ENCODE peak calls at places on chromosomes 5 and 9, in five cellular contexts. U is HepG2, L is A549, I is GM12878, A is endothelial cell of umbilical vein. N is an unnamed sample. For H3K4me1, the result is how much of the 10 kb centered on the place peaks cover.

GRCh38 chr5:140632366-140633080 is 452 bp downstream of the CD14 start:
- DNase-seq in U (no peak), L (no peak), I (no peak), A (peak), N (no peak)

GRCh38 chr9:131180454-131180853 is 55.1 kb downstream of the NUP214 start:
- DNase-seq in U (no peak), L (no peak), I (no peak), A (no peak), N (peak)

GRCh38 chr5:79703381-79703645 is 13.7 kb downstream of the CMYA5 start:
- DNase-seq in U (no peak), L (no peak), I (no peak), A (no peak), N (no peak)

GRCh38 chr5:126594077-126594476 is 942 bp downstream of the ALDH7A1 start:
- DNase-seq in U (no peak), L (no peak), I (no peak), A (peak), N (no peak)

GRCh38 chr9:5416962-5417361 is 20.8 kb downstream of the PLGRKT start:
- DNase-seq in U (no peak), L (no peak), I (no peak), A (no peak), N (no peak)

GRCh38 chr5:176825957-176826356 is 15.6 kb downstream of the UNC5A start:
- DNase-seq in U (no peak), L (no peak), I (no peak), A (no peak), N (no peak)

GRCh38 chr5:116815081-116815480 is 240.5 kb upstream of the SEMA6A start:
- DNase-seq in U (no peak), L (no peak), I (no peak), A (no peak), N (no peak)

GRCh38 chr9:32551491-32552049 is 557 bp upstream of the SMIM27 start:
- DNase-seq in U (peak), L (peak), I (peak), A (peak), N (peak)

GRCh38 chr5:6550628-6551027 is 82.2 kb downstream of the NSUN2 start:
- DNase-seq in U (no peak), L (no peak), I (no peak), A (no peak), N (no peak)

GRCh38 chr9:70477146-70477745 is 62.8 kb upstream of the KLF9 start:
- DNase-seq in U (no peak), L (no peak), I (no peak), A (peak), N (no peak)

GRCh38 chr9:17519761-17520160 is 59.1 kb upstream of the SH3GL2 start:
- DNase-seq in U (no peak), L (no peak), I (no peak), A (peak), N (no peak)

GRCh38 chr5:10250804-10251276 is 760 bp downstream of the CCT5 start:
- DNase-seq in U (no peak), L (no peak), I (no peak), A (peak), N (no peak)

GRCh38 chr5:9316733-9317132 is 229.1 kb downstream of the SEMA5A start:
- DNase-seq in U (no peak), L (no peak), I (no peak), A (no peak), N (no peak)

GRCh38 chr5:2538169-2538568 is 213.3 kb downstream of the IRX2 start:
- DNase-seq in U (no peak), L (no peak), I (no peak), A (no peak), N (no peak)

GRCh38 chr9:134661791-134662142 is 20.2 kb downstream of the COL5A1 start:
- DNase-seq in U (no peak), L (no peak), I (no peak), A (no peak), N (no peak)

GRCh38 chr5:159051431-159052281 is 48.1 kb downstream of the EBF1 start:
- DNase-seq in U (no peak), L (no peak), I (no peak), A (peak), N (no peak)

GRCh38 chr5:119629339-119629738 is at the start of gene FAM170A:
- DNase-seq in U (no peak), L (no peak), I (no peak), A (no peak), N (no peak)

GRCh38 chr5:174188300-174188699 is 142.8 kb downstream of the NSG2 start:
- DNase-seq in U (no peak), L (no peak), I (no peak), A (no peak), N (no peak)

GRCh38 chr9:121998513-121999049 is 94.5 kb downstream of the TTLL11 start:
- DNase-seq in U (no peak), L (no peak), I (no peak), A (no peak), N (no peak)

GRCh38 chr5:168300377-168301182 is 9.1 kb downstream of the WWC1 start:
- DNase-seq in U (no peak), L (no peak), I (no peak), A (no peak), N (no peak)

GRCh38 chr9:89662718-89663246 is 58.0 kb downstream of the GADD45G start:
- DNase-seq in U (no peak), L (no peak), I (no peak), A (no peak), N (no peak)

DNA sequence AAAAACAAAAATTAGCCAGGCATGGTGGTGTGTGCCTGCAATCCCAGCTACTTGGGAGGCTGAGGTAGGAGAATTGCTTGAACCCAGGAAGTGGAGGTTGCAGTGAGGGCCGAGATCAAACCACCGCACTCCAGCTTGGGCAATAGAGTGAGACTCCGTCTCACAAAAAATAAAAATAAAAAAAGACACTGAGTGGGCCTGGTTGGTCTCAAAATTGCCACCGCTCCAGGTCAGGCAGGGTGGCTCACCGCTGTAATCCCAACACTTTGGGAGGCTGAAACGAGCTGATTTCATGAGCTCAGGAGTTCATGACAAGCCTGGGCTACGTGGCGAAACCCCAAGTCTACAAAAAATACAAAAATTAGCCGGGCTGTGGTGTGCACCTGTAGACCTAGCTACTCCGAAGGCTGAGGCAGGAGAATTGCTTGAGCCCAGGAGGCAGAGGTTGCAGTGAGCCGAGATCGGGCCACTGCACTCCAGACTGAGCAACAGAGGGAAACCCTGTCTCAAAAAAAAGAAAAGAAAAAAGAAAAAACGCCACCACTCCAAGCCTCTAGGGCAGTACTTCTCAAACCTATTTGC is 1.8 kb downstream of the STK10 start:
- DNase-seq in U (no peak), L (no peak), I (no peak), A (no peak), N (no peak)
- TF ChIP-seq MYC in U (no peak), L (no peak), I (no peak), A (no peak), N (no peak)

DNA sequence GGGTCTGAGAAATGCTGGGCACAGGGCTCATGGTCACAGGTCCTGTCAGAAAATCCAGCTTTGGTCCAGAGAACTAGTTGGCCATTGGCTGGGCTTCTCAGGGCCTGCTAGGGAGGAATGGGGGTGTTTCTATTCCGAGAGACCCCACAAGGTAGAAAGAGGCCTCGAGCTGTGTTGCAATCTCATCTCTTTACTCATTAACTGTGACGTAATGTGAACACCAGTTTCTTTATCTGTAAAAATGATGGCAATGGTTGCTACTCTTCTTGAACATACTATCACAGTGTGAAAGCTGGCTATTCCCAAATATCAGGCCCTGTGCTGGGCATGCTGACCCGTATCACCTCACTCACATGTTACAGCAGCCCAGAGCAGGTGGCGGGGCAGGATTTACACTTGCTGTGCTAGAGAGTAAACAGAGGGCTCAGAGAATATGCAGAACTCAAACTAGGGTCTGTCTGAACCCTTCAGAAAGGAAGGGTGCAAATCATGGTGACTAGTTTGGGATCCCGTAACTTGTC is 35.7 kb upstream of the SLC25A51 start:
- DNase-seq in U (peak), L (no peak), I (no peak), A (no peak), N (no peak)
- H3K4me1 ChIP-seq in U (under half), L (half or more), I (under half), A (half or more), N (under half)

GRCh38 chr9:13718086-13718485 is 438.6 kb upstream of the MPDZ start:
- DNase-seq in U (no peak), L (no peak), I (no peak), A (no peak), N (no peak)

GRCh38 chr9:13717356-13718057 is 438.0 kb upstream of the MPDZ start:
- DNase-seq in U (no peak), L (no peak), I (no peak), A (peak), N (no peak)

GRCh38 chr9:13719410-13719809 is 439.9 kb upstream of the MPDZ start:
- DNase-seq in U (no peak), L (no peak), I (no peak), A (peak), N (no peak)

GRCh38 chr9:13719981-13720380 is 440.5 kb upstream of the MPDZ start:
- DNase-seq in U (no peak), L (no peak), I (no peak), A (peak), N (no peak)

DNA sequence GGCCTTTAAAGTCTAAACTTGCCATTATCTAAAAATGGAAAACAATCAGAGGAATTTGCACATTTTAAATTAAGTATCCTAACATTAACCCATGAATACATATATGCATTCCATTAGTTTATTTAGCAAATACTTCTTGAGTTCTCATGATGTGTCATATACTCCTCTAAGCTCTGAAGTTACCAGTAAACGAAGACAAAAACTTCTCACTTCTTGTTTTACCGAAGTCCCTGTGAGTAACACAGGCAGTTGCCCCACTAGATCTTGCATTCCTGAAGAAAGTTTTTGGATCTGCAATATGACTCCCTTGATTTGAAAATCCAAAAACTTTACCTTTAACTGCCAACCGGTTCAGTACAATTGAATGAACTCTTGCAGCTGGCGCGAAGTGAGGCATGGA is 439.0 kb upstream of the MPDZ start:
- DNase-seq in U (no peak), L (no peak), I (no peak), A (no peak), N (no peak)
- TF ChIP-seq MYC in U (no peak), L (no peak), I (no peak), A (no peak), N (no peak)

DNA sequence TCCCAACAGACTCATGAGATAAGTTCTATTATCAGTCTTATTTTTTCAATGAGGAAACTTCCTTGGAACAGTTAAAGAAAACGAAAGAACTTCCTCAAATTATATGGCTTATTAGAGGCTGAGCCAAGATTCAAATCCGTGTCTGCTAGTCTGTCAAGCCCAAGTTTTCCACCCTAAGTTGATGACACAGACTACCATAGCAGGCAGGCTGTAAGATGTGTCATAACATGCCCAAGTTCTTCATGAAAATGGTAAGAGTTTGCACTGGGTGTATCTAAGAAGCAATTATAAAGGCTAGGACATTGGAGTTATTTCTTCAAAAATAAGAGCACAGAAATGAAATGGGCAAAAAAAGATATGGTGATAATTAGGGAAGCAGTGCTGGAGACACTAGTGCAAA is 634.5 kb downstream of the BRINP1 start:
- DNase-seq in U (no peak), L (no peak), I (no peak), A (no peak), N (no peak)
- H3K4me1 ChIP-seq in U (under half), L (under half), I (under half), A (under half), N (under half)

GRCh38 chr9:14296462-14296861 is 17.5 kb downstream of the NFIB start:
- DNase-seq in U (no peak), L (no peak), I (no peak), A (no peak), N (no peak)
- TF ChIP-seq MYC in U (no peak), L (no peak), I (no peak), A (no peak), N (no peak)

GRCh38 chr9:129506041-129506440 is 114.9 kb downstream of the C9orf50 start:
- DNase-seq in U (no peak), L (no peak), I (no peak), A (no peak), N (no peak)

GRCh38 chr9:129506892-129507291 is 114.0 kb downstream of the C9orf50 start:
- DNase-seq in U (no peak), L (no peak), I (no peak), A (peak), N (no peak)

GRCh38 chr9:129505270-129505881 is 115.5 kb downstream of the C9orf50 start:
- DNase-seq in U (no peak), L (no peak), I (no peak), A (no peak), N (no peak)

GRCh38 chr9:129501771-129502324 is 119.1 kb downstream of the C9orf50 start:
- DNase-seq in U (no peak), L (no peak), I (no peak), A (no peak), N (no peak)

GRCh38 chr9:129504404-129504803 is 116.5 kb downstream of the C9orf50 start:
- DNase-seq in U (no peak), L (no peak), I (no peak), A (no peak), N (no peak)
- H3K4me1 ChIP-seq in U (under half), L (half or more), I (under half), A (under half), N (under half)

GRCh38 chr5:160262665-160263064 is 33.4 kb downstream of the FABP6 start:
- DNase-seq in U (no peak), L (no peak), I (no peak), A (peak), N (peak)

GRCh38 chr5:160260006-160260775 is 30.9 kb downstream of the FABP6 start:
- DNase-seq in U (no peak), L (no peak), I (no peak), A (no peak), N (peak)

GRCh38 chr5:160259341-160259740 is 30.0 kb downstream of the FABP6 start:
- DNase-seq in U (no peak), L (no peak), I (no peak), A (no peak), N (no peak)

GRCh38 chr5:160262151-160262550 is 32.8 kb downstream of the FABP6 start:
- DNase-seq in U (peak), L (no peak), I (no peak), A (no peak), N (no peak)

GRCh38 chr5:160260881-160261815 is 31.8 kb downstream of the FABP6 start:
- DNase-seq in U (peak), L (no peak), I (no peak), A (peak), N (peak)
- TF ChIP-seq MYC in U (no peak), L (no peak), I (no peak), A (no peak), N (peak)

DNA sequence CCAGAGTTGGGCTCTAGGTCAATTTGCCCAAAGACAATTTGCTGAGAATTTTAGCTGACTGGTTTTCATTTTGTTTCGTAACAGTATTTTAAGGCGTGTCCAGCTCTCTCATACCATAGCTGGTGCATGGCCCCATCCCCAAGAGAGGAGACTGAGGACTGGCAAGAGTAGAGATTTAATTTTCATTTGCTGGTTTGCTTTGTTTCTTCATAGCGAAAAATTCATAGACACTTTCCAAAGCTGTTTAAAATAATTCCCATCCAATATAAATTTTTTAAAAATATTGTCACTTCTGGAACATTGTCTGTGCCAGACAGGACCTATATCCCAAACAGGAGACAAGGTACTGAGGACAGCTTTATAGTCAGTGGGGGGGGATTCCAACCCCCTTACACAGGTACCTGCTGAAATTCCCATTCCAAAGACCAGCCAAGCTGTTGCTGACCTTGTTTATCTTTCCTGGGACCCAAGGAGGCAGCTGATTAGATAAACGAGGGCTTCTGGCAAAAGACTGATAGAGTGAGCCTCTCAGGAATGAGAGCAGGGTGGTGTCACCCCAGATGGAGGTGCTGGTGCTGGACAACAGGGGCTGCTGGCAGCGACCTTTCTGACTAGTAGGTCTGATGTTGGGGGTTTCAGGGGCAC is 6.8 kb upstream of the ANGPTL2 start:
- DNase-seq in U (no peak), L (no peak), I (no peak), A (no peak), N (peak)
- H3K4me1 ChIP-seq in U (under half), L (under half), I (under half), A (under half), N (under half)

DNA sequence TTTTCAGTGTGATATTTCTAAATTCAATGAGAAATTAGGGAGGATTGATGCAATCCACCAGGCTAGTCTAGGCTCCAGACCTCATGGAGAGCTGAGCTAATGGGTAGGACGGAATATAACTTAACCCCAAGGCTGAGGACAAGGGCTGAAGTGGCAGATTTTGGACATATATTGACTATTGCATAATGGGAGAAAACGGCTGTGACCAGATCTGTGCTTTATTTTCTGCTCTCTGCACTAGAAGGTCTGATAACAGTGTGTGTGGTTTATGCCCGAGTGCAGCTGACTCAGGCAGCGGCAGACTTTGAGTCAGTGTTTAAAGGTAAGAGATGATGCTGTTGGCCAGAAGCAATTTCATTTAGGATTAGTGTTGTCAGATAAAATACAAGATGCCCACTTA is 70.6 kb downstream of the ACTBL2 start:
- DNase-seq in U (no peak), L (no peak), I (no peak), A (no peak), N (no peak)
- TF ChIP-seq MYC in U (no peak), L (no peak), I (no peak), A (no peak), N (no peak)

GRCh38 chr5:56838409-56839039 is 23.2 kb downstream of the MAP3K1 start:
- DNase-seq in U (peak), L (peak), I (peak), A (peak), N (no peak)

GRCh38 chr5:56837956-56838355 is 22.6 kb downstream of the MAP3K1 start:
- DNase-seq in U (no peak), L (no peak), I (no peak), A (peak), N (no peak)

GRCh38 chr5:56829137-56829536 is 13.8 kb downstream of the MAP3K1 start:
- DNase-seq in U (no peak), L (no peak), I (no peak), A (no peak), N (peak)

GRCh38 chr5:56837386-56837785 is 22.0 kb downstream of the MAP3K1 start:
- DNase-seq in U (no peak), L (no peak), I (no peak), A (peak), N (no peak)

GRCh38 chr5:56833325-56833724 is 18.0 kb downstream of the MAP3K1 start:
- DNase-seq in U (no peak), L (no peak), I (no peak), A (no peak), N (no peak)
- H3K4me1 ChIP-seq in U (half or more), L (under half), I (under half), A (under half), N (under half)